ENCODE peak calls at places on chromosomes 1 and 21, in eight cellular contexts. I, K, V, C, L, N, Y and D are unnamed samples.

GRCh38 chr21:44353200-44353970 is at the start of gene TRPM2:
- DNase-seq in I (no peak), C (no peak), K (peak), V (peak), Y (peak), N (peak), L (no peak), D (no peak)

GRCh38 chr1:170662561-170662971 is 1.4 kb upstream of the PRRX1 start:
- DNase-seq in L (no peak), N (no peak), V (no peak), K (no peak), C (no peak), Y (no peak), I (peak), D (no peak)

GRCh38 chr21:17613242-17613676 is 558 bp upstream of the BTG3 start:
- DNase-seq in I (no peak), L (no peak), C (peak), K (peak), Y (peak), N (peak), V (peak), D (peak)

GRCh38 chr1:101025680-101026393 is at the start of gene DPH5:
- DNase-seq in V (peak), N (peak), Y (peak), K (peak), L (peak), I (peak), C (peak), D (peak)

GRCh38 chr1:38026592-38027200 is 14.2 kb downstream of the UTP11 start:
- DNase-seq in V (no peak), L (no peak), C (peak), N (no peak), I (peak), Y (no peak), K (no peak), D (peak)

GRCh38 chr1:169426174-169426716 is 1.0 kb downstream of the CCDC181 start:
- DNase-seq in I (no peak), K (no peak), Y (no peak), N (no peak), L (no peak), C (no peak), V (no peak), D (no peak)

GRCh38 chr1:118304722-118305344 is 119.8 kb upstream of the SPAG17 start:
- DNase-seq in C (no peak), V (no peak), I (no peak), K (no peak), Y (no peak), L (no peak), N (no peak), D (peak)

GRCh38 chr1:75696000-75696399 is 28.5 kb upstream of the ACADM start:
- DNase-seq in L (no peak), I (no peak), Y (no peak), C (no peak), K (no peak), N (no peak), V (no peak), D (no peak)

GRCh38 chr21:31660134-31660565 is 657 bp downstream of the SOD1 start:
- DNase-seq in K (peak), N (no peak), I (no peak), Y (no peak), C (peak), V (no peak), L (peak), D (no peak)

GRCh38 chr21:28277324-28277723 is 715.4 kb downstream of the LTN1 start:
- DNase-seq in C (no peak), K (no peak), Y (no peak), V (no peak), I (no peak), L (no peak), N (no peak), D (no peak)

GRCh38 chr1:33350611-33351280 is 29.8 kb upstream of the A3GALT2 start:
- DNase-seq in K (no peak), I (no peak), V (no peak), L (no peak), N (no peak), C (no peak), Y (no peak), D (no peak)

GRCh38 chr1:105137543-105138444 is 1388.1 kb downstream of the AMY1C start:
- DNase-seq in C (no peak), I (no peak), Y (no peak), K (no peak), N (no peak), L (no peak), V (peak), D (peak)

GRCh38 chr1:196078691-196079090 is 529.5 kb downstream of the KCNT2 start:
- DNase-seq in K (no peak), N (no peak), I (peak), C (no peak), L (no peak), V (no peak), Y (no peak), D (peak)

GRCh38 chr1:211345719-211346118 is 19.1 kb downstream of the TRAF5 start:
- DNase-seq in Y (no peak), K (no peak), C (no peak), I (peak), N (no peak), V (no peak), L (no peak), D (no peak)

GRCh38 chr1:9228589-9228988 is 6.0 kb upstream of the H6PD start:
- DNase-seq in L (no peak), C (no peak), K (no peak), N (no peak), Y (no peak), I (peak), V (no peak), D (no peak)

GRCh38 chr1:174131032-174131638 is 28.2 kb upstream of the RABGAP1L start:
- DNase-seq in L (no peak), Y (no peak), C (no peak), I (no peak), V (no peak), K (no peak), N (no peak), D (no peak)

GRCh38 chr1:89892816-89893215 is 72.0 kb downstream of the LRRC8D start:
- DNase-seq in Y (no peak), K (no peak), L (no peak), N (no peak), C (no peak), I (no peak), V (no peak), D (no peak)

GRCh38 chr1:89894210-89894668 is 73.4 kb downstream of the LRRC8D start:
- DNase-seq in K (no peak), L (no peak), V (no peak), N (no peak), I (peak), C (peak), Y (no peak), D (peak)

GRCh38 chr1:89896105-89896942 is 75.5 kb downstream of the LRRC8D start:
- DNase-seq in I (no peak), C (no peak), Y (no peak), N (peak), K (no peak), L (no peak), V (no peak), D (peak)

GRCh38 chr1:89897347-89898133 is 76.7 kb downstream of the LRRC8D start:
- DNase-seq in V (no peak), K (no peak), L (no peak), N (no peak), I (no peak), Y (no peak), C (no peak), D (no peak)

DNA sequence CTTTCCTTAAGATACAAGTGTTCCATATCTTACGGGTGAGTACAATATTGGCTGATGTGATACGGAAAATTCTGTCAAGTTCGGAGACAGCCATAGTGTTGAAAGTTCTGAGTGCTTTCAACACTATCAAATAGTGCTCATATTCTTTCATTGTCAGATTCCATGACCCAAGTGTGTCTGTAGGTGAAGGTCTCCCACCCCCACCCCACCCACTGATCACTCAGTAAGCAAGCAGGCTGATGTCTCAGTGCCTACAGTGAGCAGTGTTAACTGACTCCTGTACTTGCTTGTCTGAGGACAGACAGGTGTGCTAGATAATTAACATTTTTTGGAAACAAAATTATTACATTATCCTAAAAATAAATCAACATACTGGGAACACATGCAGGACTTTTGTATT is 74.0 kb downstream of the LRRC8D start:
- DNase-seq in I (no peak), C (no peak), L (no peak), Y (no peak), N (no peak), K (no peak), V (no peak), D (peak)
- TF ChIP-seq POLR2A in I (no peak), C (no peak), L (no peak), Y (no peak), N (no peak), K (no peak), V (no peak), D (no peak)

GRCh38 chr1:1314678-1315335 is 6.4 kb downstream of the PUSL1 start:
- DNase-seq in L (no peak), C (no peak), N (no peak), K (no peak), V (no peak), I (no peak), Y (no peak), D (no peak)
- TF ChIP-seq POLR2A in L (no peak), C (no peak), N (no peak), K (no peak), V (no peak), I (no peak), Y (no peak), D (no peak)

GRCh38 chr1:226308723-226309397 is at the start of gene LIN9:
- DNase-seq in I (peak), Y (peak), C (peak), L (peak), N (peak), V (peak), K (peak), D (peak)
- TF ChIP-seq POLR2A in I (peak), Y (no peak), C (peak), L (no peak), N (peak), V (peak), K (no peak), D (peak)

GRCh38 chr1:183710333-183710732 is 57.2 kb upstream of the APOBEC4 start:
- DNase-seq in I (no peak), N (no peak), L (no peak), C (no peak), V (no peak), K (no peak), Y (no peak), D (no peak)
- TF ChIP-seq POLR2A in I (no peak), N (no peak), L (no peak), C (no peak), V (no peak), K (no peak), Y (no peak), D (no peak)

GRCh38 chr1:18901952-18902522 is 318 bp downstream of the ALDH4A1 start:
- DNase-seq in C (no peak), Y (no peak), V (no peak), N (no peak), L (no peak), I (no peak), K (no peak), D (peak)
- TF ChIP-seq POLR2A in C (no peak), Y (peak), V (no peak), N (no peak), L (peak), I (peak), K (no peak), D (no peak)

GRCh38 chr1:1371354-1371740 is 3.7 kb downstream of the AURKAIP1 start:
- DNase-seq in I (no peak), L (no peak), N (no peak), K (no peak), Y (no peak), C (no peak), V (no peak), D (no peak)
- TF ChIP-seq POLR2A in I (no peak), L (no peak), N (no peak), K (no peak), Y (no peak), C (no peak), V (no peak), D (peak)

GRCh38 chr1:1778827-1779675 is 781 bp upstream of the NADK start:
- DNase-seq in C (no peak), V (peak), K (peak), Y (peak), L (peak), I (no peak), N (peak), D (peak)
- TF ChIP-seq POLR2A in C (no peak), V (no peak), K (no peak), Y (no peak), L (no peak), I (no peak), N (peak), D (no peak)